ENCODE peak calls at places on chromosomes 11 and 22, in four cellular contexts. F is DND-41, S is epithelial cell of esophagus, H is upper lobe of right lung. V is an unnamed sample.

GRCh38 chr11:44139565-44140313 is 44.3 kb downstream of the EXT2 start:
- DNase-seq in F (no peak), S (no peak), H (no peak), V (no peak)

GRCh38 chr11:1270476-1270875 is 39.0 kb downstream of the TOLLIP start:
- DNase-seq in F (no peak), S (no peak), H (no peak), V (no peak)

GRCh38 chr11:46380340-46381045 is 976 bp upstream of the MDK start:
- DNase-seq in F (peak), S (no peak), H (peak), V (peak)

GRCh38 chr11:93370260-93370659 is 39.7 kb downstream of the DEUP1 start:
- DNase-seq in F (no peak), S (peak), H (no peak), V (peak)

GRCh38 chr22:40620464-40621046 is 16.0 kb downstream of the MRTFA start:
- DNase-seq in F (no peak), S (peak), H (no peak), V (peak)

GRCh38 chr11:104917259-104918112 is 19.2 kb upstream of the CASP12 start:
- DNase-seq in F (no peak), S (no peak), H (no peak), V (no peak)

GRCh38 chr11:69489031-69489745 is 7.7 kb downstream of the LINC01488 start:
- DNase-seq in F (no peak), S (no peak), H (no peak), V (no peak)

GRCh38 chr22:21816787-21817496 is 50.5 kb downstream of the MAPK1 start:
- DNase-seq in F (peak), S (peak), H (no peak), V (peak)

GRCh38 chr22:46323126-46323525 is 12.4 kb upstream of the TRMU start:
- DNase-seq in F (no peak), S (peak), H (no peak), V (no peak)

GRCh38 chr22:19044381-19044780 is 77.8 kb downstream of the DGCR2 start:
- DNase-seq in F (no peak), S (no peak), H (peak), V (no peak)

GRCh38 chr22:23397008-23397617 is 183.0 kb downstream of the IGLL1 start:
- DNase-seq in F (no peak), S (no peak), H (peak), V (no peak)

GRCh38 chr11:88280673-88281316 is 56.7 kb downstream of the CTSC start:
- DNase-seq in F (no peak), S (no peak), H (no peak), V (peak)

GRCh38 chr11:96015911-96016565 is 92.1 kb upstream of the MTMR2 start:
- DNase-seq in F (peak), S (no peak), H (no peak), V (no peak)

GRCh38 chr11:26188559-26188958 is 143.4 kb upstream of the ANO3 start:
- DNase-seq in F (no peak), S (peak), H (no peak), V (no peak)

GRCh38 chr11:72217856-72218745 is 1.5 kb downstream of the FOLR2 start:
- DNase-seq in F (no peak), S (no peak), H (no peak), V (no peak)

GRCh38 chr11:117824571-117825537 is at the start of gene FXYD2:
- DNase-seq in F (peak), S (peak), H (peak), V (no peak)

GRCh38 chr11:114296190-114296978 is at the start of gene NNMT:
- DNase-seq in F (no peak), S (peak), H (peak), V (peak)
- TF ChIP-seq CTCF in F (no peak), S (no peak), H (no peak), V (no peak)

GRCh38 chr11:14413307-14414072 is 54.5 kb upstream of the RRAS2 start:
- DNase-seq in F (peak), S (no peak), H (no peak), V (peak)
- TF ChIP-seq CTCF in F (peak), S (no peak), H (peak), V (no peak)

GRCh38 chr11:9972917-9973504 is 309.1 kb downstream of the SWAP70 start:
- DNase-seq in F (no peak), S (peak), H (no peak), V (peak)
- TF ChIP-seq CTCF in F (peak), S (peak), H (peak), V (peak)

GRCh38 chr11:103671143-103671651 is 365.2 kb upstream of the DDI1 start:
- DNase-seq in F (no peak), S (no peak), H (no peak), V (no peak)
- TF ChIP-seq CTCF in F (peak), S (peak), H (no peak), V (peak)

GRCh38 chr22:50576806-50577696 is 1.2 kb downstream of the CPT1B start:
- DNase-seq in F (no peak), S (no peak), H (no peak), V (no peak)

GRCh38 chr22:50577697-50577986 is 585 bp downstream of the CPT1B start:
- DNase-seq in F (no peak), S (no peak), H (no peak), V (no peak)

GRCh38 chr22:50578776-50579310 is 616 bp upstream of the CPT1B start:
- DNase-seq in F (no peak), S (no peak), H (no peak), V (no peak)

GRCh38 chr22:50579752-50580151 is 1.5 kb upstream of the CPT1B start:
- DNase-seq in F (no peak), S (no peak), H (no peak), V (no peak)

DNA sequence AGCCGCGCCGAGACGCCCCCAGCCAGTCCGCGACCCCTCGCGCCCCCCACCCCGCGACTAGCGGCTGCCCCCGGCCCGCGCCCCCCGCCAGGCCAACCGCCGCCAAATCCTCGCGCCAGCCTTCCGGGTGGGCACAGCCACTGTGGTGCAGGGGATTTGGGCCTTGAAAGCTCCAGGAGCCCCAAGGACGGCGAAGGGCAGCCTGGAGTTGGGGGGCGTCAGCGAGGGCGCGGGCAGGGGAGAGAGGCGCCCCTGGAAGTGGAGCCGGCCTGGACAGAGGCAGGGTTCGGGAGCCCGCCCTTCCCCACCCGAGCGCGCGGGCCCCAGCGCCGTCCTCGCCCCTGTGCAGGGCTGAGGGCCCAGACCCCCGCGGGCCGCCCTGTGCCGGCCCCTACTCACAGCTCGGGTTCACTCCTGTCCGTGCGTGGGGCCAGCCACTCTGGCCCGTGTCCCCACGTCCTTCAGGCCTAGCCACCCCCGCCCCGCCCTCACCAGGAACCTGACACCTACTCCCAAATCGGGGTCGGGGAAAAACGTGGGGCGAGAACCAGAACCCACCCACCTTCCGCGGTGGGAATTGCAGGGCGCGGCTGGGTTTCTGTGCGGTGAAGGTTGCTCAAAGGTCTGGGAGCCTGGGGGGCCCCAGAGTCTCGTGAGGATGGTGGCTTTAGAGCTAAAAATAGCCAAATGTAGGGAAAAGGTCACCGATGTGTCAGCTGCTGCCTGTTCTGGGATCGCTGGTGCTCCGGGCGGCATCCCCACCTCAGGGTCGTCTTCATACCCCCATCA is at the start of gene CPT1B:
- DNase-seq in F (no peak), S (no peak), H (no peak), V (no peak)
- TF ChIP-seq CTCF in F (no peak), S (no peak), H (no peak), V (no peak)

DNA sequence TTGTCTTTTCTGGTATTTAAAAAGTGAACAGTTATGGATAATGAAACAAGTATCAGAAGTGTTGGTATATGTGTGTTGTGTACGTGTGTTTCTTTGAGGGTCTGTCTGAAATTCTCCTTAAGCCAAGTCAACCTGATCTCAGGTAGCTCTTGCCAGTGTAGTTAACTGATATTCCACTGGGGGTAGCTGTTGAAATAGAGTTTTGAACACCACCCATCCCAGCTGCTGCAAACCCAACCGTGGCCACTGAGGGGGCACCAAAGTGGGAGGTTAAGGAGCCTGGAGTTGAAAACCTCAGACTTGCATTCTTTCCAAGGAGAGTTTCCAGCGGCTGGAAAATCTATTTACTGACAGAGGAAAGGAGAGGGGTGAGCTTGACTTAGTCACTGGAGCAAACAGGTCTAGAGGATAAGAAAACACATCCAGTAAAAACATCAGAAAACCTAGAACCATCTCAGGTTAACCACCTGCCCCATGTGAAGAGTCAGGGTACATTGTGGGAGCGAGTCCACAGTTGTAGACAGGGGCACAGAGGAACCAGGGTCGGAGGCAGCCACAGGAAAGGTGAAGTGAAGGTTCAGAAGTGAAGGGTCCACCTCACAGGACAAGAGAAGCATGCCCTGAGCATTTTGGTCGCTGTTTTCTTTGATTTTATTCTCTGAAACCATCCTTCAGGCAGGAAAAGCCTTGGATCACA is 8.8 kb upstream of the CUL5 start:
- DNase-seq in F (peak), S (peak), H (no peak), V (peak)
- TF ChIP-seq CTCF in F (peak), S (peak), H (peak), V (no peak)

DNA sequence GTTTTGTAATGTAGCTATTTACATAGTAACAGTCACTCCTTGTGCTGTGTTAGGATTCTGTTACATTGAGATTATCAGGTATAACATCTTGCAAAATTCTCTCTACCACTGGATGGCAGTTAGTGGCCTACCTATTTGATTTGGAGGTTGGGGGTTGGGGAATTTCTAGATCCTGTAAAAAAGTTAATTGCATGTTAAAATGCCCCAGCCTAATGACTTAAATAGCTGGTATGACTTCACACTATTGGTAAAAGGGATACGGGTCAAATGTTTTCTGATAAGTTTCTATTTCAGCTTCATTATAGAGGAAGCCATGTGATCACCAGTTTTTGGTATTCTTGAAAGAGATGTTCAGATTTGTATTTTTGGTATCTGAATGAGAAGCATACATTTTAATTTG is 2.8 kb downstream of the GRK3 start:
- DNase-seq in F (no peak), S (peak), H (no peak), V (peak)
- TF ChIP-seq CTCF in F (peak), S (no peak), H (no peak), V (peak)

DNA sequence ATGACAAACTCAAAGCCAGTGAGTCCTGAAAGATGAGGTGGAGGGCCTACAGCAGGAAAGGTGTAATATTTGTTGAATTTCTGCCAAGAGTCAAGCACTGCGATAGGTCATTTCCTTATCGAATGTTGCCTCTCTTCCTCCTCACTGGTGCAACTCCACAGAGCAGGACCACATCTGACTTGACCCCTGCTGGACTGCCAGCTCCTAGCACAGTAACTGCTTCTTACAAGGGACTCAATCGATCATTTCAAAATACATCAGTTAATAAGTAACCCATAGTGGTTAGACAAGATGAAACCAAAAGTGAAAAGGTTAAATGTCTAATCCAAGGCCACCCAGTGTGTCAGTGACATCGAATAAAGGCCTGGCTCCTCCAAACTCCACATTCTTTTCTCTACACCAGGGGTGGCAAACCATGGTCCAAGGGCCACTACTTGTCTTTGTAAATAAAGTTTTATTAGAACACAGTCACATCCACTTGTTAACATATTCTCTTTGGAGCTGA is 98.5 kb upstream of the CSNK2A3 start:
- DNase-seq in F (no peak), S (no peak), H (no peak), V (peak)
- TF ChIP-seq CTCF in F (no peak), S (no peak), H (no peak), V (no peak)

DNA sequence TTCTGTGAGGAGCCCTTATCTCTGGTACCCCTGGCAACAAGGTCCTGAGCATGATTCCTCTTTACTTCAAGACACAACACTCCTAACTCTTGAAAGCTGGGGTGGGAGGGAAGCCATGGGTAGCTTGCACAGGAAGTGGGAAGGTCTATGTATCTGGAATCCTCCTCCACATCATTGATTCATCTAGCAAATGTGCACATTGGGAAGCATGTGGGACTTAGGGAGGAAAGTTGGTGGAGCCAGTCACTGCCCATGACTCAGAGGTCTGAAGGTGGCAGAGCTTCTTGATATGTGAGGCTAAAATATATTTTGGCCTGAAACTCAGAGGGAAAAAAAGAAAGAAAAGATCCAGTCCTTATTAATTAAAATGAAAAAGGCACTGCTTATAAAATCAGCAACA is 1000.9 kb downstream of the DLG2 start:
- DNase-seq in F (no peak), S (peak), H (no peak), V (no peak)
- TF ChIP-seq CTCF in F (no peak), S (no peak), H (no peak), V (no peak)

V was measured in MCF 10A.